ENCODE peak calls at places on chromosome 4, in ten cellular contexts. T is foreskin keratinocyte; B is upper lobe of right lung; J is CD8-positive, alpha-beta memory T cell; Z is keratinocyte; K is tibial artery; M is left ventricle myocardium inferior; A is GM23248; S is SJSA1; P is DND-41. V is an unnamed sample. For H3K4me1, the result is how much of the 10 kb centered on the place peaks cover.

GRCh38 chr4:38067499-38067898 is 107.3 kb downstream of the PTTG2 start:
- DNase-seq in M (no peak), K (no peak), A (no peak), T (no peak), P (no peak), B (no peak), Z (no peak), S (no peak), J (no peak), V (no peak)

GRCh38 chr4:82268826-82269193 is 105.0 kb downstream of the HNRNPD start:
- DNase-seq in Z (no peak), M (no peak), A (no peak), J (no peak), P (no peak), S (no peak), B (no peak), K (no peak), T (no peak), V (no peak)

GRCh38 chr4:159341486-159341885 is 238.6 kb downstream of the RAPGEF2 start:
- DNase-seq in J (no peak), A (peak), M (no peak), P (no peak), K (no peak), T (no peak), B (no peak), Z (no peak), S (no peak), V (no peak)

GRCh38 chr4:151015458-151016344 is 617 bp upstream of the LRBA start:
- DNase-seq in T (peak), S (peak), Z (no peak), J (peak), A (peak), B (peak), M (peak), P (peak), K (peak), V (peak)

GRCh38 chr4:40515037-40515397 is 114.6 kb downstream of the RBM47 start:
- DNase-seq in P (no peak), B (no peak), T (peak), M (no peak), S (no peak), Z (no peak), K (no peak), A (peak), J (no peak), V (no peak)

GRCh38 chr4:159142254-159142653 is 39.4 kb downstream of the RAPGEF2 start:
- DNase-seq in Z (no peak), S (no peak), K (no peak), M (no peak), P (no peak), J (no peak), A (peak), B (no peak), T (no peak), V (no peak)

GRCh38 chr4:48968814-48969213 is 17.3 kb upstream of the CWH43 start:
- DNase-seq in S (no peak), M (no peak), T (peak), A (peak), K (no peak), P (no peak), J (no peak), B (no peak), Z (no peak), V (no peak)

GRCh38 chr4:184616633-184617471 is 32.4 kb downstream of the CASP3 start:
- DNase-seq in Z (no peak), P (no peak), A (no peak), J (no peak), M (no peak), S (no peak), K (no peak), B (no peak), T (no peak), V (no peak)

GRCh38 chr4:187069398-187069797 is 345.7 kb upstream of the FAT1 start:
- DNase-seq in J (no peak), B (no peak), T (no peak), Z (no peak), M (no peak), A (no peak), P (no peak), S (no peak), K (no peak), V (no peak)

GRCh38 chr4:791201-791865 is 34.6 kb downstream of the CPLX1 start:
- DNase-seq in J (no peak), Z (no peak), P (no peak), B (no peak), M (no peak), A (no peak), T (no peak), S (no peak), K (no peak), V (no peak)

GRCh38 chr4:211033-211511 is 86.8 kb downstream of the ZNF718 start:
- DNase-seq in P (peak), K (no peak), J (no peak), S (no peak), B (no peak), M (no peak), T (no peak), A (no peak), Z (no peak), V (no peak)

GRCh38 chr4:156942991-156943390 is 28.6 kb downstream of the PDGFC start:
- DNase-seq in T (peak), Z (no peak), K (no peak), P (no peak), A (no peak), S (no peak), B (no peak), M (no peak), J (no peak), V (no peak)

GRCh38 chr4:55880652-55881280 is 27.3 kb downstream of the EXOC1 start:
- DNase-seq in B (no peak), M (no peak), Z (no peak), T (no peak), P (no peak), K (no peak), S (no peak), A (no peak), J (no peak), V (no peak)

GRCh38 chr4:65943076-65943475 is 272.8 kb upstream of the EPHA5 start:
- DNase-seq in P (no peak), J (no peak), Z (peak), T (peak), M (no peak), B (no peak), A (peak), K (no peak), S (peak), V (no peak)

GRCh38 chr4:26325191-26325590 is 4.4 kb downstream of the RBPJ start:
- DNase-seq in M (no peak), T (peak), K (no peak), Z (no peak), B (no peak), A (peak), S (no peak), J (peak), P (no peak), V (peak)

GRCh38 chr4:181569553-181569952 is 673.6 kb upstream of the TENM3 start:
- DNase-seq in J (no peak), A (peak), B (no peak), S (no peak), M (no peak), T (peak), P (no peak), Z (no peak), K (no peak), V (no peak)

GRCh38 chr4:80685219-80685618 is 345.3 kb upstream of the BMP3 start:
- DNase-seq in J (no peak), Z (no peak), T (no peak), A (no peak), B (no peak), S (no peak), K (no peak), P (no peak), M (no peak), V (no peak)

GRCh38 chr4:17029432-17029831 is 131.0 kb upstream of the LDB2 start:
- DNase-seq in K (no peak), B (no peak), A (no peak), Z (no peak), J (no peak), T (no peak), M (no peak), S (no peak), P (no peak), V (no peak)

GRCh38 chr4:102541708-102542107 is 40.5 kb downstream of the NFKB1 start:
- DNase-seq in Z (no peak), T (no peak), M (no peak), J (peak), A (no peak), S (no peak), P (no peak), K (no peak), B (no peak), V (no peak)

GRCh38 chr4:139844459-139845036 is 178.9 kb downstream of the MGST2 start:
- DNase-seq in Z (no peak), T (no peak), A (peak), B (no peak), M (no peak), J (no peak), K (no peak), S (no peak), P (no peak), V (no peak)

GRCh38 chr4:11428701-11429571 is at the start of gene HS3ST1:
- DNase-seq in Z (peak), M (peak), P (no peak), K (peak), B (peak), J (no peak), S (no peak), A (peak), T (peak), V (peak)

GRCh38 chr4:54898163-54898562 is 227.2 kb downstream of the KDR start:
- DNase-seq in S (no peak), B (no peak), T (no peak), A (peak), Z (no peak), P (no peak), J (no peak), K (no peak), M (no peak), V (no peak)

GRCh38 chr4:3299122-3299521 is 6.3 kb downstream of the RGS12 start:
- DNase-seq in P (no peak), J (no peak), B (no peak), Z (no peak), A (no peak), S (no peak), K (no peak), T (no peak), M (no peak), V (no peak)

GRCh38 chr4:142372570-142373300 is 473.4 kb downstream of the INPP4B start:
- DNase-seq in K (no peak), Z (no peak), M (no peak), J (no peak), P (no peak), S (no peak), A (peak), B (no peak), T (peak), V (no peak)

GRCh38 chr4:52199574-52200338 is 148.7 kb downstream of the SPATA18 start:
- DNase-seq in K (no peak), T (peak), P (no peak), M (no peak), J (no peak), A (peak), S (no peak), B (no peak), Z (no peak), V (no peak)

GRCh38 chr4:43457866-43458265 is 565.4 kb downstream of the GRXCR1 start:
- DNase-seq in K (no peak), B (no peak), S (no peak), J (no peak), P (no peak), Z (peak), T (peak), M (no peak), A (peak), V (no peak)

GRCh38 chr4:86970447-86971354 is 35.9 kb downstream of the AFF1 start:
- DNase-seq in P (no peak), T (no peak), A (no peak), M (no peak), K (no peak), Z (no peak), B (no peak), S (no peak), J (no peak), V (no peak)
- H3K4me1 ChIP-seq in P (half or more), T (under half), A (under half), M (half or more), K (under half), Z (under half), B (under half), S (under half), J (under half), V (under half)

GRCh38 chr4:118345813-118346212 is 7.0 kb downstream of the PRSS12 start:
- DNase-seq in K (no peak), S (no peak), T (peak), P (no peak), A (peak), J (no peak), M (no peak), B (no peak), Z (no peak), V (no peak)

GRCh38 chr4:118344801-118345200 is 8.0 kb downstream of the PRSS12 start:
- DNase-seq in M (no peak), S (no peak), P (no peak), Z (no peak), B (no peak), J (no peak), T (no peak), K (no peak), A (no peak), V (no peak)

GRCh38 chr4:118343501-118343900 is 9.3 kb downstream of the PRSS12 start:
- DNase-seq in J (no peak), Z (no peak), A (no peak), S (no peak), T (no peak), P (no peak), B (no peak), M (no peak), K (no peak), V (no peak)

GRCh38 chr4:118348886-118349285 is 3.9 kb downstream of the PRSS12 start:
- DNase-seq in M (no peak), B (no peak), S (no peak), Z (no peak), T (peak), A (no peak), J (no peak), P (no peak), K (no peak), V (no peak)

GRCh38 chr4:118346495-118346894 is 6.3 kb downstream of the PRSS12 start:
- DNase-seq in M (no peak), T (no peak), A (no peak), J (no peak), Z (no peak), K (no peak), B (no peak), S (no peak), P (no peak), V (no peak)
- H3K4me1 ChIP-seq in M (under half), T (under half), A (under half), J (under half), Z (under half), K (under half), B (under half), S (under half), P (under half), V (under half)

GRCh38 chr4:5365071-5366008 is 314.1 kb downstream of the STK32B start:
- DNase-seq in Z (peak), A (peak), S (peak), B (no peak), K (no peak), J (no peak), P (no peak), T (peak), M (no peak), V (no peak)
- H3K4me1 ChIP-seq in Z (under half), A (under half), S (under half), B (under half), K (under half), J (under half), P (under half), T (under half), M (under half), V (under half)

GRCh38 chr4:24932831-24933230 is 20.0 kb upstream of the CCDC149 start:
- DNase-seq in B (no peak), P (no peak), T (no peak), M (no peak), J (no peak), A (peak), S (no peak), K (no peak), Z (no peak), V (no peak)
- H3K4me1 ChIP-seq in B (under half), P (under half), T (under half), M (under half), J (under half), A (under half), S (under half), K (under half), Z (under half), V (under half)

GRCh38 chr4:185638548-185639301 is 103.4 kb upstream of the PDLIM3 start:
- DNase-seq in P (no peak), T (no peak), Z (no peak), K (peak), S (no peak), A (peak), B (no peak), M (no peak), J (no peak), V (no peak)

GRCh38 chr4:185644408-185644807 is 109.1 kb upstream of the PDLIM3 start:
- DNase-seq in J (no peak), T (no peak), A (no peak), P (no peak), M (no peak), S (no peak), Z (no peak), B (no peak), K (no peak), V (no peak)

GRCh38 chr4:185642907-185643306 is 107.6 kb upstream of the PDLIM3 start:
- DNase-seq in S (no peak), Z (no peak), M (no peak), K (no peak), T (no peak), J (no peak), B (no peak), A (no peak), P (no peak), V (no peak)

GRCh38 chr4:185638093-185638492 is 102.8 kb upstream of the PDLIM3 start:
- DNase-seq in K (no peak), T (no peak), J (no peak), A (no peak), M (no peak), S (no peak), P (no peak), B (no peak), Z (no peak), V (no peak)

GRCh38 chr4:185640809-185641675 is 105.7 kb upstream of the PDLIM3 start:
- DNase-seq in P (no peak), S (no peak), K (no peak), A (peak), J (no peak), Z (peak), B (no peak), T (peak), M (no peak), V (no peak)
- H3K4me1 ChIP-seq in P (under half), S (under half), K (under half), A (under half), J (under half), Z (under half), B (under half), T (under half), M (under half), V (under half)